ENCODE peak calls at places on chromosome 17, in six cellular contexts. T, S, U, V, B and E are unnamed samples.

GRCh38 chr17:35948092-35948491 is 4.6 kb upstream of the LYZL6 start:
- DNase-seq in T (no peak), V (no peak), B (no peak), S (no peak), U (no peak), E (no peak)

GRCh38 chr17:64005734-64006167 is 7.6 kb downstream of the PRR29 start:
- DNase-seq in T (peak), V (no peak), S (no peak), U (no peak), B (no peak), E (no peak)

GRCh38 chr17:4573682-4574081 is 10.6 kb upstream of the SMTNL2 start:
- DNase-seq in B (no peak), T (peak), U (peak), V (no peak), S (no peak), E (no peak)

GRCh38 chr17:79137015-79137770 is 62.6 kb downstream of the ENGASE start:
- DNase-seq in B (no peak), U (no peak), T (no peak), S (no peak), V (no peak), E (no peak)

GRCh38 chr17:81142301-81143199 is 22.8 kb upstream of the PVALEF start:
- DNase-seq in T (peak), V (peak), S (peak), U (peak), B (no peak), E (peak)

GRCh38 chr17:72387969-72388368 is 267.1 kb downstream of the SOX9 start:
- DNase-seq in U (peak), B (no peak), S (no peak), V (no peak), T (no peak), E (no peak)

GRCh38 chr17:60345233-60345632 is 46.7 kb downstream of the USP32 start:
- DNase-seq in U (no peak), V (no peak), S (no peak), T (no peak), B (no peak), E (no peak)

GRCh38 chr17:54948380-54948779 is 20.1 kb downstream of the COX11 start:
- DNase-seq in U (peak), V (no peak), S (peak), B (no peak), T (peak), E (no peak)

GRCh38 chr17:35088911-35089845 is 25.7 kb upstream of the RFFL start:
- DNase-seq in V (peak), U (peak), B (peak), S (peak), T (peak), E (peak)